ENCODE peak calls at places on chromosome 16, in four cellular contexts. T is tibial artery, E is stomach, I is endodermal cell. Z is an unnamed sample.

GRCh38 chr16:81036751-81037350 is 1.2 kb downstream of the ATMIN start:
- DNase-seq in T (no peak), E (no peak), I (no peak), Z (no peak)

GRCh38 chr16:47492428-47493357 is 31.6 kb downstream of the PHKB start:
- DNase-seq in T (peak; percentile 80), E (peak; percentile 47), I (no peak), Z (no peak)

GRCh38 chr16:65601781-65602180 is 479.9 kb upstream of the CDH11 start:
- DNase-seq in T (no peak), E (no peak), I (no peak), Z (no peak)

GRCh38 chr16:58138852-58139251 is 9.7 kb upstream of the CFAP20 start:
- DNase-seq in T (no peak), E (no peak), I (no peak), Z (no peak)

GRCh38 chr16:3046506-3047386 is at the start of gene MMP25:
- DNase-seq in T (no peak), E (no peak), I (peak; percentile 81), Z (no peak)

GRCh38 chr16:22250522-22250921 is 44.4 kb downstream of the EEF2K start:
- DNase-seq in T (no peak), E (no peak), I (no peak), Z (no peak)

GRCh38 chr16:87921236-87921773 is 15.0 kb downstream of the CA5A start:
- DNase-seq in T (no peak), E (peak; percentile 73), I (no peak), Z (peak; percentile 95)

GRCh38 chr16:66911112-66911511 is 7.6 kb downstream of the CDH16 start:
- DNase-seq in T (no peak), E (no peak), I (no peak), Z (no peak)

GRCh38 chr16:64712027-64712426 is 409.8 kb downstream of the CDH11 start:
- DNase-seq in T (no peak), E (no peak), I (no peak), Z (no peak)

GRCh38 chr16:1152651-1153259 is at the start of gene CACNA1H:
- DNase-seq in T (no peak), E (no peak), I (peak; percentile 82), Z (no peak)

GRCh38 chr16:67548265-67549126 is 13.8 kb upstream of the CTCF start:
- DNase-seq in T (no peak), E (no peak), I (no peak), Z (no peak)

GRCh38 chr16:75110637-75111513 is 5.7 kb downstream of the LDHD start:
- DNase-seq in T (peak; percentile 90), E (peak; percentile 94), I (peak; percentile 96), Z (peak; percentile 91)

GRCh38 chr16:89600956-89601355 is 12.5 kb upstream of the DPEP1 start:
- DNase-seq in T (no peak), E (no peak), I (no peak), Z (no peak)

GRCh38 chr16:31350275-31351005 is 4.5 kb upstream of the ITGAX start:
- DNase-seq in T (peak; percentile 45), E (no peak), I (no peak), Z (no peak)

GRCh38 chr16:3086596-3087242 is 12.4 kb downstream of the ZSCAN10 start:
- DNase-seq in T (no peak), E (no peak), I (peak; percentile 55), Z (no peak)

GRCh38 chr16:67150058-67150832 is 553 bp downstream of the B3GNT9 start:
- DNase-seq in T (peak; percentile 50), E (no peak), I (peak; percentile 93), Z (no peak)

GRCh38 chr16:88785106-88785924 is at the start of gene PIEZO1:
- DNase-seq in T (peak; percentile 57), E (peak; percentile 82), I (peak; percentile 80), Z (peak; percentile 63)

GRCh38 chr16:2511128-2511785 is 2.5 kb upstream of the ATP6V0C start:
- DNase-seq in T (peak; percentile 80), E (peak; percentile 58), I (no peak), Z (peak; percentile 60)

GRCh38 chr16:88703486-88704309 is 2.5 kb downstream of the RNF166 start:
- DNase-seq in T (no peak), E (peak; percentile 43), I (no peak), Z (peak; percentile 65)

GRCh38 chr16:53995378-53995777 is 291.2 kb downstream of the IRX3 start:
- DNase-seq in T (no peak), E (no peak), I (no peak), Z (no peak)

GRCh38 chr16:65657556-65657955 is 535.7 kb upstream of the CDH11 start:
- DNase-seq in T (no peak), E (no peak), I (peak; percentile 24), Z (no peak)

GRCh38 chr16:89090182-89090630 is 3.4 kb upstream of the ACSF3 start:
- DNase-seq in T (no peak), E (peak; percentile 79), I (no peak), Z (no peak)

GRCh38 chr16:72884037-72884436 is 163.9 kb downstream of the ZFHX3 start:
- DNase-seq in T (no peak), E (no peak), I (no peak), Z (no peak)

GRCh38 chr16:10080031-10080772 is 102.0 kb downstream of the GRIN2A start:
- DNase-seq in T (peak; percentile 60), E (peak; percentile 70), I (peak; percentile 66), Z (peak; percentile 87)

GRCh38 chr16:67372664-67373063 is 20.6 kb downstream of the TPPP3 start:
- DNase-seq in T (no peak), E (no peak), I (no peak), Z (no peak)

GRCh38 chr16:54921229-54921824 is 9.3 kb upstream of the IRX5 start:
- DNase-seq in T (no peak), E (no peak), I (no peak), Z (no peak)

GRCh38 chr16:88905563-88905962 is 39.1 kb upstream of the PABPN1L start:
- DNase-seq in T (no peak), E (no peak), I (peak; percentile 86), Z (no peak)

GRCh38 chr16:16021988-16022682 is 72.7 kb downstream of the ABCC1 start:
- DNase-seq in T (peak; percentile 98), E (peak; percentile 96), I (peak; percentile 77), Z (peak; percentile 87)

GRCh38 chr16:73414636-73415035 is 366.7 kb upstream of the ZFHX3 start:
- DNase-seq in T (no peak), E (no peak), I (no peak), Z (no peak)

GRCh38 chr16:87043273-87044030 is 273.7 kb downstream of the C16orf95 start:
- DNase-seq in T (peak; percentile 45), E (no peak), I (no peak), Z (no peak)

GRCh38 chr16:58814348-58814801 is 80.3 kb upstream of the GOT2 start:
- DNase-seq in T (peak; percentile 24), E (peak; percentile 53), I (peak; percentile 75), Z (peak; percentile 63)

DNA sequence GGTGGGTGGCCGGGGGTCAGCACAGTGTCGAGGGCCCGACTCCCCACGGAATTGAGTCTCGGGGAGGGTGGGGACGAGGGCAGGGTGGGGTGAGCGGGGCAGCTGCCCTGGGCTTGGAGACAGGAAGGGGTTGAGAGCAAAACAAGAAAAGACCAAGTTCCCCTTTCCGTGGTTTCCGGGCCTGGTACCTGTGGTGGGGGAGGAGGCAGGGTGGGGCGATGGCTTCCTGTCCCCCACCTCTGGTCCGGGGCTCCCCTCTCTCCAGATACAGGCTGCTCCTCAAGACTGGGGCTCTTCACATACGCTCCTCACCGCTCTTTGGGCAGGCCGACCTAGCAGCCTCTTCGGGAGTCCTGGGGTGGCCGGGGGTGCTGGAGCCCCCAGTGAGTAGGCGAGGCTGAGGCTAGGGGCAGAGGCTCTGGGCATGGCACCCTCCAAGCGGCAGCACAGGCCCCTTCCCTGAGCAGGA is 593 bp downstream of the CORO1A start:
- DNase-seq in T (no peak), E (peak; percentile 53), I (peak; percentile 44), Z (no peak)
- H3K27ac ChIP-seq in T (no peak overlapping the region), E (peak overlapping the region; percentile 88), I (no peak overlapping the region), Z (peak overlapping the region; percentile 11)

GRCh38 chr16:85172465-85173071 is 60.3 kb upstream of the CIBAR2 start:
- DNase-seq in T (no peak), E (no peak), I (peak; percentile 86), Z (peak; percentile 58)
- H3K27ac ChIP-seq in T (no peak overlapping the region), E (peak overlapping the region; percentile 56), I (no peak overlapping the region), Z (no peak overlapping the region)

DNA sequence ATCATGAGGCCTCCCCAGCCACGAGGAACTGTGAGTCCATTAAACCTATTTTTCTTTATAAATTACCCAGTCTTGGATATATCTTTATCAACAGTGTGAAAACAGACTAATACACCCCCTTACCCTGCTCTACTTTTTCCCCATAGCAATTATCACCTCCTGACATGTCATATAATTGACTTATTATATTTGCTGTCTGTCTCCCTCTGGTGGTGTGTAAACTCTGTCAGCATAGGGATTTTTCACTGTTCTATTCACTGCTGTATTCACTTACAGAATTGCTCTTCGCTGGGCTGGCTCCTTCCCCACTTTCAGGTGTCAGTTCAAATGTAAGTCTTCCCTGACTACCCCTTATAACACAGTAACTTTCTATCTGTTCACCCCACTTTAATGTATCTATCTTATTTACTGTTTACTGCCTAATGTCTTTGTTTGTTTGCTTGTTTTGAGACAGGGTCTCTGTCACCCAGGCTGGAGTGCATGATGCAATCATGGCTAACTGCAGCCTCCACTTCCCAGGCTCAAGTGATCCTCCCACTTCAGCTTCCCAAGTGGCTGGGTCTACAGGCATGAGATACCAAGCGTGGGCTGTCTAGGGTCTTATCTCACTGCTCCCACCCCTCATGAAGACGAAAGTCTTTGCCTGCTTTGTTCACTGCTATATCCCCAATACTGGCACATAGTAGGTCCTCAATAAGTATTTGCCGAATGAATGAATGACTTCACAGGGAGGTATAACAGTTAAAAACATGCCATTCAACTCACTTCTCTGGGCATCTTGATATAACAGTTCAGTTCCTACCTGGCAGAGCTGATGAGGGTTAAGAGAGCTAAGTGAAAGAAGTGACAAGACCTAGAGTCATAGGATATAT is 52.4 kb upstream of the CDH3 start:
- DNase-seq in T (no peak), E (no peak), I (no peak), Z (no peak)
- H3K27ac ChIP-seq in T (no peak overlapping the region), E (no peak overlapping the region), I (no peak overlapping the region), Z (no peak overlapping the region)

GRCh38 chr16:69298261-69298660 is 12.9 kb upstream of the VPS4A start:
- DNase-seq in T (no peak), E (no peak), I (no peak), Z (no peak)

GRCh38 chr16:69294051-69294450 is 17.1 kb upstream of the VPS4A start:
- DNase-seq in T (no peak), E (no peak), I (no peak), Z (no peak)

GRCh38 chr16:69293401-69293800 is 17.7 kb upstream of the VPS4A start:
- DNase-seq in T (no peak), E (no peak), I (no peak), Z (no peak)
- H3K27ac ChIP-seq in T (no peak overlapping the region), E (no peak overlapping the region), I (no peak overlapping the region), Z (no peak overlapping the region)

GRCh38 chr16:4801962-4802658 is at the start of gene ROGDI:
- DNase-seq in T (peak; percentile 66), E (peak; percentile 96), I (peak; percentile 97), Z (peak; percentile 84)
- H3K27ac ChIP-seq in T (peak within 1 kb of the TSS; percentile 82), E (peak within 1 kb of the TSS; percentile 93), I (peak within 1 kb of the TSS; percentile 81), Z (peak within 1 kb of the TSS; percentile 94)

GRCh38 chr16:19639986-19640421 is 78.0 kb downstream of the KNOP1 start:
- DNase-seq in T (no peak), E (no peak), I (no peak), Z (no peak)
- H3K27ac ChIP-seq in T (no peak overlapping the region), E (no peak overlapping the region), I (no peak overlapping the region), Z (peak overlapping the region; percentile 25)